ENCODE peak calls at places on chromosomes 4 and X, in five cellular contexts. K is astrocyte, H is Right ventricle myocardium superior, C is endodermal cell, W is mucosa of gallbladder. T is an unnamed sample.

GRCh38 chr4:116323606-116324005 is 761.8 kb downstream of the TRAM1L1 start:
- DNase-seq in H (no peak), K (no peak), C (no peak), W (no peak), T (no peak)

GRCh38 chrX:104343408-104344129 is 88.8 kb upstream of the ESX1 start:
- DNase-seq in C (peak; percentile 85), H (no peak), W (peak; percentile 34), K (peak; percentile 77), T (no peak)

GRCh38 chr4:36385951-36386561 is 104.6 kb downstream of the DTHD1 start:
- DNase-seq in W (no peak), K (no peak), C (no peak), H (no peak), T (no peak)

GRCh38 chrX:111114806-111115205 is 18.8 kb downstream of the PAK3 start:
- DNase-seq in H (no peak), C (no peak), K (no peak), W (no peak), T (no peak)

GRCh38 chrX:103475381-103475780 is 43.9 kb downstream of the RAB40A start:
- DNase-seq in C (no peak), W (no peak), H (no peak), K (no peak), T (no peak)

GRCh38 chr4:14887842-14888433 is 114.3 kb upstream of the CPEB2 start:
- DNase-seq in C (peak; percentile 27), W (no peak), H (no peak), K (no peak), T (no peak)

GRCh38 chr4:31995943-31996901 is 1276.1 kb downstream of the PCDH7 start:
- DNase-seq in C (peak; percentile 87), K (no peak), H (no peak), W (no peak), T (no peak)

GRCh38 chr4:84159767-84160166 is 339.3 kb downstream of the NKX6-1 start:
- DNase-seq in W (peak; percentile 12), H (no peak), K (no peak), C (peak; percentile 86), T (no peak)

GRCh38 chrX:38882894-38883620 is 81.8 kb downstream of the MID1IP1 start:
- DNase-seq in C (no peak), H (no peak), W (no peak), K (peak; percentile 94), T (no peak)

GRCh38 chr4:173307778-173308177 is 26.4 kb downstream of the HMGB2 start:
- DNase-seq in H (no peak), K (no peak), W (no peak), C (no peak), T (no peak)

GRCh38 chr4:75306496-75306895 is 207.7 kb downstream of the RCHY1 start:
- DNase-seq in W (no peak), K (no peak), C (no peak), H (no peak), T (no peak)

GRCh38 chr4:184255361-184255760 is 37.7 kb upstream of the ENPP6 start:
- DNase-seq in W (no peak), H (no peak), K (no peak), C (no peak), T (no peak)

GRCh38 chr4:11729548-11729947 is 300.9 kb upstream of the HS3ST1 start:
- DNase-seq in C (no peak), K (no peak), W (no peak), H (no peak), T (no peak)

GRCh38 chr4:88742561-88742960 is 44.9 kb upstream of the NAP1L5 start:
- DNase-seq in K (peak; percentile 36), W (no peak), H (no peak), C (no peak), T (no peak)

GRCh38 chr4:186137193-186137792 is 32.8 kb downstream of the FAM149A start:
- DNase-seq in H (no peak), K (peak; percentile 4), W (no peak), C (no peak), T (no peak)

GRCh38 chr4:73508651-73509050 is 27.1 kb downstream of the AFM start:
- DNase-seq in W (no peak), H (no peak), C (no peak), K (no peak), T (no peak)

T was measured in left cardiac atrium.